ENCODE peak calls at places on chromosomes 3 and 15, in nine cellular contexts. H is ELR; C is GM12891; T is NCI-H524 treated with DMSO at 0.1 percent for 48 hours; X is GM13976; F is stimulated activated CD4-positive, alpha-beta T cell treated with anti-CD3 and anti-CD28 coated beads, Interleukin-4, amount 100 ng/mL, for 24 hours; J is Caco-2; G is upper lobe of right lung; B is activated T-cell treated with anti-CD3 and anti-CD28 coated beads for 48 hours. M is an unnamed sample.

GRCh38 chr3:69560818-69561217 is 174.9 kb upstream of the FRMD4B start:
- DNase-seq in H (no peak), C (no peak), T (no peak), X (no peak), F (no peak), J (no peak), G (no peak), B (no peak), M (no peak)

GRCh38 chr3:102068327-102068726 is 219.0 kb downstream of the NFKBIZ start:
- DNase-seq in H (peak; percentile 19), C (no peak), T (no peak), X (no peak), F (no peak), J (no peak), G (no peak), B (no peak), M (no peak)

GRCh38 chr3:122563717-122564025 is 429 bp downstream of the PARP9 start:
- DNase-seq in H (peak; percentile 34), C (no peak), T (no peak), X (peak; percentile 29), F (peak; percentile 19), J (peak; percentile 11), G (no peak), B (no peak), M (no peak)

GRCh38 chr3:72169561-72170472 is 384.9 kb upstream of the PROK2 start:
- DNase-seq in H (no peak), C (no peak), T (no peak), X (no peak), F (no peak), J (no peak), G (no peak), B (no peak), M (no peak)

GRCh38 chr3:134594236-134594825 is 56.5 kb downstream of the KY start:
- DNase-seq in H (no peak), C (no peak), T (no peak), X (no peak), F (no peak), J (no peak), G (no peak), B (no peak), M (no peak)

GRCh38 chr3:39937874-39938273 is 128.5 kb downstream of the MYRIP start:
- DNase-seq in H (no peak), C (no peak), T (no peak), X (no peak), F (no peak), J (no peak), G (no peak), B (no peak), M (no peak)

GRCh38 chr3:113948015-113948917 is 453 bp downstream of the ZDHHC23 start:
- DNase-seq in H (peak; percentile 33), C (peak; percentile 62), T (peak; percentile 7), X (peak; percentile 63), F (peak; percentile 9), J (peak; percentile 66), G (peak; percentile 79), B (peak; percentile 13), M (no peak)

GRCh38 chr3:157142315-157142714 is 17.6 kb downstream of the CCNL1 start:
- DNase-seq in H (no peak), C (no peak), T (no peak), X (no peak), F (no peak), J (no peak), G (no peak), B (no peak), M (no peak)

GRCh38 chr3:126527455-126528211 is 3.7 kb downstream of the CHST13 start:
- DNase-seq in H (no peak), C (no peak), T (no peak), X (no peak), F (no peak), J (no peak), G (peak; percentile 52), B (no peak), M (no peak)

GRCh38 chr15:65743637-65744252 is 48.3 kb downstream of the DENND4A start:
- DNase-seq in H (no peak), C (no peak), T (no peak), X (no peak), F (no peak), J (no peak), G (no peak), B (no peak), M (no peak)

GRCh38 chr3:114552527-114552812 is 258.6 kb downstream of the TIGIT start:
- DNase-seq in H (no peak), C (no peak), T (no peak), X (no peak), F (no peak), J (no peak), G (no peak), B (no peak), M (no peak)

GRCh38 chr3:38574411-38575278 is 74.8 kb downstream of the SCN5A start:
- DNase-seq in H (peak; percentile 21), C (no peak), T (no peak), X (no peak), F (peak; percentile 1), J (no peak), G (peak; percentile 42), B (no peak), M (peak; percentile 13)

GRCh38 chr15:35557544-35557943 is 11.6 kb upstream of the DPH6 start:
- DNase-seq in H (peak; percentile 88), C (no peak), T (no peak), X (no peak), F (no peak), J (no peak), G (no peak), B (no peak), M (no peak)

GRCh38 chr3:61699622-61700021 is 138.3 kb downstream of the PTPRG start:
- DNase-seq in H (no peak), C (no peak), T (no peak), X (no peak), F (no peak), J (no peak), G (no peak), B (no peak), M (no peak)

GRCh38 chr3:153667341-153667740 is 453.8 kb upstream of the ARHGEF26 start:
- DNase-seq in H (no peak), C (no peak), T (no peak), X (no peak), F (no peak), J (no peak), G (no peak), B (no peak), M (no peak)

GRCh38 chr3:36399933-36400332 is 19.6 kb downstream of the STAC start:
- DNase-seq in H (no peak), C (no peak), T (no peak), X (no peak), F (no peak), J (no peak), G (no peak), B (no peak), M (no peak)

GRCh38 chr3:182708810-182709209 is 84.5 kb upstream of the ATP11B start:
- DNase-seq in H (no peak), C (no peak), T (no peak), X (no peak), F (no peak), J (no peak), G (no peak), B (no peak), M (no peak)

GRCh38 chr3:177134811-177135210 is 62.5 kb downstream of the TBL1XR1 start:
- DNase-seq in H (no peak), C (no peak), T (no peak), X (no peak), F (no peak), J (no peak), G (no peak), B (no peak), M (no peak)

GRCh38 chr3:12508316-12508715 is 24.0 kb downstream of the TSEN2 start:
- DNase-seq in H (peak; percentile 98), C (no peak), T (no peak), X (no peak), F (no peak), J (no peak), G (no peak), B (no peak), M (no peak)

GRCh38 chr3:153029350-153029749 is 132.7 kb upstream of the RAP2B start:
- DNase-seq in H (peak; percentile 33), C (no peak), T (no peak), X (no peak), F (no peak), J (no peak), G (no peak), B (no peak), M (no peak)

GRCh38 chr3:134699721-134700120 is 48.9 kb upstream of the KY start:
- DNase-seq in H (no peak), C (no peak), T (no peak), X (no peak), F (no peak), J (no peak), G (no peak), B (no peak), M (no peak)

GRCh38 chr3:196057663-196058356 is 24.1 kb downstream of the TFRC start:
- DNase-seq in H (no peak), C (no peak), T (no peak), X (no peak), F (no peak), J (no peak), G (no peak), B (no peak), M (no peak)

GRCh38 chr3:84601303-84601702 is 357.5 kb upstream of the CADM2 start:
- DNase-seq in H (no peak), C (no peak), T (peak; percentile 82), X (no peak), F (no peak), J (no peak), G (no peak), B (no peak), M (no peak)

GRCh38 chr15:96887730-96888129 is 557.2 kb downstream of the NR2F2 start:
- DNase-seq in H (peak; percentile 67), C (no peak), T (no peak), X (no peak), F (no peak), J (no peak), G (no peak), B (no peak), M (no peak)

GRCh38 chr15:101613130-101614000 is 38.8 kb downstream of the TM2D3 start:
- DNase-seq in H (no peak), C (no peak), T (peak; percentile 8), X (peak; percentile 29), F (no peak), J (no peak), G (no peak), B (no peak), M (peak; percentile 72)

GRCh38 chr3:114764056-114764492 is 383.0 kb downstream of the ZBTB20 start:
- DNase-seq in H (peak; percentile 21), C (no peak), T (no peak), X (no peak), F (no peak), J (no peak), G (no peak), B (no peak), M (no peak)

M was measured in sciatic nerve.